ENCODE peak calls at places on chromosomes 12 and 14, in ten cellular contexts. C is AG04450; M is LoVo; O is M059J; U is SW 1271; D is NCI-H460; E is small intestine; X is GM04503; K is CD4-positive, alpha-beta T cell; B is right cardiac atrium. P is an unnamed sample.

GRCh38 chr14:75554482-75554881 is 23.9 kb upstream of the FLVCR2 start:
- DNase-seq in C (no peak), O (peak), X (no peak), K (no peak), D (no peak), B (no peak), E (no peak), M (no peak), U (no peak), P (no peak)

GRCh38 chr14:64234877-64235651 is 59.1 kb downstream of the ESR2 start:
- DNase-seq in O (peak), K (no peak), C (no peak), U (no peak), M (peak), D (no peak), E (no peak), X (no peak), B (peak), P (peak)

GRCh38 chr12:24544368-24544767 is 404.5 kb downstream of the BCAT1 start:
- DNase-seq in B (no peak), X (no peak), O (no peak), M (no peak), C (no peak), E (no peak), U (no peak), K (no peak), D (no peak), P (no peak)

GRCh38 chr12:11171953-11172675 is 1.1 kb downstream of the SMIM10L1 start:
- DNase-seq in X (no peak), D (no peak), K (no peak), O (peak), B (no peak), C (no peak), E (peak), U (peak), M (peak), P (no peak)

GRCh38 chr12:17301544-17301943 is 695.6 kb upstream of the LMO3 start:
- DNase-seq in X (no peak), U (no peak), K (no peak), B (no peak), M (no peak), O (no peak), E (no peak), D (no peak), C (no peak), P (no peak)

GRCh38 chr14:99546230-99546879 is 57.7 kb downstream of the CCDC85C start:
- DNase-seq in B (no peak), C (no peak), D (no peak), U (no peak), M (no peak), X (no peak), K (no peak), O (no peak), E (no peak), P (no peak)

GRCh38 chr12:6376965-6377666 is 1.8 kb upstream of the SCNN1A start:
- DNase-seq in O (no peak), M (no peak), B (no peak), U (no peak), D (no peak), E (peak), C (no peak), X (no peak), K (no peak), P (no peak)

GRCh38 chr12:83753205-83753604 is 1066.5 kb downstream of the TMTC2 start:
- DNase-seq in U (no peak), D (no peak), B (no peak), X (no peak), E (no peak), M (no peak), C (no peak), K (no peak), O (no peak), P (no peak)

GRCh38 chr14:90510208-90510607 is 113.4 kb downstream of the CALM1 start:
- DNase-seq in D (no peak), C (no peak), K (no peak), M (no peak), X (no peak), O (no peak), E (peak), B (peak), U (no peak), P (no peak)

GRCh38 chr14:92494512-92494911 is 19.1 kb upstream of the RIN3 start:
- DNase-seq in O (no peak), B (no peak), M (no peak), D (no peak), E (no peak), U (no peak), X (no peak), K (no peak), C (no peak), P (no peak)

GRCh38 chr12:48917857-48918537 is 7.3 kb downstream of the FKBP11 start:
- DNase-seq in X (no peak), O (no peak), C (no peak), D (no peak), U (no peak), K (peak), M (no peak), E (peak), B (no peak), P (no peak)

GRCh38 chr12:7769999-7770398 is 5.0 kb downstream of the NANOGNB start:
- DNase-seq in C (no peak), U (no peak), O (no peak), K (no peak), M (no peak), D (no peak), B (no peak), E (peak), X (no peak), P (no peak)

GRCh38 chr12:1496162-1496925 is 98.0 kb downstream of the FBXL14 start:
- DNase-seq in X (no peak), K (no peak), E (peak), U (no peak), C (no peak), D (peak), O (peak), B (peak), M (no peak), P (no peak)

GRCh38 chr12:7327913-7328312 is 24.0 kb downstream of the ACSM4 start:
- DNase-seq in E (no peak), B (no peak), O (peak), K (no peak), X (no peak), M (no peak), U (no peak), D (no peak), C (no peak), P (no peak)

GRCh38 chr12:120368789-120369475 is at the start of gene MSI1:
- DNase-seq in U (no peak), O (no peak), K (no peak), M (no peak), E (no peak), B (no peak), X (no peak), D (no peak), C (no peak), P (no peak)